ENCODE peak calls at places on chromosomes 11 and 22, in six cellular contexts. One of them, this sample, is unnamed.

GRCh38 chr11:2074266-2074825 is 64.8 kb downstream of the IGF2 start:
- DNase-seq in neuronal stem cell: no peak
- DNase-seq in mesenchymal stem cell: no peak
- DNase-seq in IMR-90: no peak
- DNase-seq in mesendoderm: peak; percentile 62
- DNase-seq in H1: peak; percentile 75
- DNase-seq in this sample: peak; percentile 61

GRCh38 chr11:85809191-85809590 is 1.8 kb downstream of the SYTL2 start:
- DNase-seq in neuronal stem cell: no peak
- DNase-seq in mesenchymal stem cell: no peak
- DNase-seq in IMR-90: no peak
- DNase-seq in mesendoderm: no peak
- DNase-seq in H1: no peak
- DNase-seq in this sample: no peak

GRCh38 chr22:16915711-16916110 is 90.5 kb upstream of the XKR3 start:
- DNase-seq in neuronal stem cell: no peak
- DNase-seq in mesenchymal stem cell: no peak
- DNase-seq in IMR-90: no peak
- DNase-seq in mesendoderm: no peak
- DNase-seq in H1: no peak
- DNase-seq in this sample: no peak

GRCh38 chr11:6992457-6993431 is 27.4 kb downstream of the ZNF214 start:
- DNase-seq in neuronal stem cell: no peak
- DNase-seq in mesenchymal stem cell: peak; percentile 76
- DNase-seq in IMR-90: peak; percentile 99
- DNase-seq in mesendoderm: no peak
- DNase-seq in H1: no peak
- DNase-seq in this sample: no peak

GRCh38 chr22:49310354-49310753 is 517.3 kb downstream of the BRD1 start:
- DNase-seq in neuronal stem cell: no peak
- DNase-seq in mesenchymal stem cell: no peak
- DNase-seq in IMR-90: no peak
- DNase-seq in mesendoderm: no peak
- DNase-seq in H1: peak; percentile 34
- DNase-seq in this sample: peak; percentile 12

GRCh38 chr11:117676501-117676900 is 120.5 kb downstream of the DSCAML1 start:
- DNase-seq in neuronal stem cell: no peak
- DNase-seq in mesenchymal stem cell: no peak
- DNase-seq in IMR-90: no peak
- DNase-seq in mesendoderm: no peak
- DNase-seq in H1: no peak
- DNase-seq in this sample: no peak

GRCh38 chr11:94536386-94536785 is 7.3 kb upstream of the FUT4 start:
- DNase-seq in neuronal stem cell: no peak
- DNase-seq in mesenchymal stem cell: no peak
- DNase-seq in IMR-90: no peak
- DNase-seq in mesendoderm: no peak
- DNase-seq in H1: no peak
- DNase-seq in this sample: no peak

GRCh38 chr22:43002198-43002577 is 12.8 kb downstream of the PACSIN2 start:
- DNase-seq in neuronal stem cell: no peak
- DNase-seq in mesenchymal stem cell: peak; percentile 80
- DNase-seq in IMR-90: peak; percentile 91
- DNase-seq in mesendoderm: peak; percentile 74
- DNase-seq in H1: no peak
- DNase-seq in this sample: no peak

GRCh38 chr22:24944224-24944937 is 2.1 kb downstream of the LHFPL7 start:
- DNase-seq in neuronal stem cell: no peak
- DNase-seq in mesenchymal stem cell: no peak
- DNase-seq in IMR-90: no peak
- DNase-seq in mesendoderm: no peak
- DNase-seq in H1: no peak
- DNase-seq in this sample: no peak

GRCh38 chr22:29780781-29781676 is 13.9 kb downstream of the UQCR10 start:
- DNase-seq in neuronal stem cell: no peak
- DNase-seq in mesenchymal stem cell: peak; percentile 58
- DNase-seq in IMR-90: peak; percentile 85
- DNase-seq in mesendoderm: peak; percentile 50
- DNase-seq in H1: no peak
- DNase-seq in this sample: no peak

GRCh38 chr11:61331636-61332035 is 1.3 kb downstream of the DDB1 start:
- DNase-seq in neuronal stem cell: no peak
- DNase-seq in mesenchymal stem cell: no peak
- DNase-seq in IMR-90: no peak
- DNase-seq in mesendoderm: no peak
- DNase-seq in H1: no peak
- DNase-seq in this sample: no peak

GRCh38 chr11:26551186-26551801 is 20.8 kb downstream of the MUC15 start:
- DNase-seq in neuronal stem cell: no peak
- DNase-seq in mesenchymal stem cell: peak; percentile 20
- DNase-seq in IMR-90: peak; percentile 6
- DNase-seq in mesendoderm: peak; percentile 16
- DNase-seq in H1: no peak
- DNase-seq in this sample: no peak

GRCh38 chr22:28810839-28811491 is 10.6 kb upstream of the XBP1 start:
- DNase-seq in neuronal stem cell: no peak
- DNase-seq in mesenchymal stem cell: no peak
- DNase-seq in IMR-90: no peak
- DNase-seq in mesendoderm: no peak
- DNase-seq in H1: no peak
- DNase-seq in this sample: no peak

GRCh38 chr22:24952837-24953293 is 349 bp downstream of the KIAA1671 start:
- DNase-seq in neuronal stem cell: peak; percentile 65
- DNase-seq in mesenchymal stem cell: peak; percentile 86
- DNase-seq in IMR-90: peak; percentile 7
- DNase-seq in mesendoderm: peak; percentile 93
- DNase-seq in H1: peak; percentile 79
- DNase-seq in this sample: peak; percentile 81

GRCh38 chr11:112364962-112365481 is 104.4 kb upstream of the PLET1 start:
- DNase-seq in neuronal stem cell: no peak
- DNase-seq in mesenchymal stem cell: peak; percentile 99
- DNase-seq in IMR-90: peak; percentile 99
- DNase-seq in mesendoderm: no peak
- DNase-seq in H1: no peak
- DNase-seq in this sample: no peak

GRCh38 chr11:69211540-69212120 is 55.9 kb downstream of the SMIM38 start:
- DNase-seq in neuronal stem cell: no peak
- DNase-seq in mesenchymal stem cell: no peak
- DNase-seq in IMR-90: no peak
- DNase-seq in mesendoderm: no peak
- DNase-seq in H1: no peak
- DNase-seq in this sample: no peak

GRCh38 chr11:32290783-32291182 is 144.6 kb downstream of the WT1 start:
- DNase-seq in neuronal stem cell: no peak
- DNase-seq in mesenchymal stem cell: no peak
- DNase-seq in IMR-90: no peak
- DNase-seq in mesendoderm: peak; percentile 25
- DNase-seq in H1: no peak
- DNase-seq in this sample: no peak

GRCh38 chr11:2233693-2234455 is 36.5 kb downstream of the ASCL2 start:
- DNase-seq in neuronal stem cell: no peak
- DNase-seq in mesenchymal stem cell: no peak
- DNase-seq in IMR-90: no peak
- DNase-seq in mesendoderm: no peak
- DNase-seq in H1: no peak
- DNase-seq in this sample: no peak

GRCh38 chr22:29443861-29444431 is 5.6 kb downstream of the RFPL1 start:
- DNase-seq in neuronal stem cell: no peak
- DNase-seq in mesenchymal stem cell: no peak
- DNase-seq in IMR-90: no peak
- DNase-seq in mesendoderm: no peak
- DNase-seq in H1: no peak
- DNase-seq in this sample: no peak

GRCh38 chr11:19714387-19715363 is 2.0 kb downstream of the NAV2 start:
- DNase-seq in neuronal stem cell: no peak
- DNase-seq in mesenchymal stem cell: peak; percentile 21
- DNase-seq in IMR-90: peak; percentile 85
- DNase-seq in mesendoderm: peak; percentile 50
- DNase-seq in H1: peak; percentile 68
- DNase-seq in this sample: peak; percentile 66

GRCh38 chr11:110691961-110692360 is 20.3 kb downstream of the ARHGAP20 start:
- DNase-seq in neuronal stem cell: no peak
- DNase-seq in mesenchymal stem cell: no peak
- DNase-seq in IMR-90: no peak
- DNase-seq in mesendoderm: no peak
- DNase-seq in H1: no peak
- DNase-seq in this sample: no peak

GRCh38 chr11:34426766-34427170 is 12.0 kb upstream of the CAT start:
- DNase-seq in neuronal stem cell: no peak
- DNase-seq in mesenchymal stem cell: no peak
- DNase-seq in IMR-90: peak; percentile 71
- DNase-seq in mesendoderm: no peak
- DNase-seq in H1: no peak
- DNase-seq in this sample: no peak

GRCh38 chr11:100789500-100789899 is 102.4 kb downstream of the ARHGAP42 start:
- DNase-seq in neuronal stem cell: no peak
- DNase-seq in mesenchymal stem cell: no peak
- DNase-seq in IMR-90: peak; percentile 11
- DNase-seq in mesendoderm: peak; percentile 29
- DNase-seq in H1: no peak
- DNase-seq in this sample: no peak

GRCh38 chr11:96112192-96113099 is 188.5 kb upstream of the MTMR2 start:
- DNase-seq in neuronal stem cell: no peak
- DNase-seq in mesenchymal stem cell: peak; percentile 49
- DNase-seq in IMR-90: peak; percentile 54
- DNase-seq in mesendoderm: no peak
- DNase-seq in H1: no peak
- DNase-seq in this sample: no peak

GRCh38 chr22:40258463-40259046 is 80.8 kb downstream of the TNRC6B start:
- DNase-seq in neuronal stem cell: no peak
- DNase-seq in mesenchymal stem cell: peak; percentile 50
- DNase-seq in IMR-90: peak; percentile 40
- DNase-seq in mesendoderm: no peak
- DNase-seq in H1: no peak
- DNase-seq in this sample: no peak

GRCh38 chr11:4464216-4465159 is 15.4 kb downstream of the OR52K2 start:
- DNase-seq in neuronal stem cell: no peak
- DNase-seq in mesenchymal stem cell: peak; percentile 0
- DNase-seq in IMR-90: peak; percentile 7
- DNase-seq in mesendoderm: peak; percentile 14
- DNase-seq in H1: no peak
- DNase-seq in this sample: peak; percentile 85

GRCh38 chr22:27238935-27239510 is 562.5 kb downstream of the MN1 start:
- DNase-seq in neuronal stem cell: no peak
- DNase-seq in mesenchymal stem cell: peak; percentile 94
- DNase-seq in IMR-90: peak; percentile 97
- DNase-seq in mesendoderm: peak; percentile 38
- DNase-seq in H1: no peak
- DNase-seq in this sample: no peak

DNA sequence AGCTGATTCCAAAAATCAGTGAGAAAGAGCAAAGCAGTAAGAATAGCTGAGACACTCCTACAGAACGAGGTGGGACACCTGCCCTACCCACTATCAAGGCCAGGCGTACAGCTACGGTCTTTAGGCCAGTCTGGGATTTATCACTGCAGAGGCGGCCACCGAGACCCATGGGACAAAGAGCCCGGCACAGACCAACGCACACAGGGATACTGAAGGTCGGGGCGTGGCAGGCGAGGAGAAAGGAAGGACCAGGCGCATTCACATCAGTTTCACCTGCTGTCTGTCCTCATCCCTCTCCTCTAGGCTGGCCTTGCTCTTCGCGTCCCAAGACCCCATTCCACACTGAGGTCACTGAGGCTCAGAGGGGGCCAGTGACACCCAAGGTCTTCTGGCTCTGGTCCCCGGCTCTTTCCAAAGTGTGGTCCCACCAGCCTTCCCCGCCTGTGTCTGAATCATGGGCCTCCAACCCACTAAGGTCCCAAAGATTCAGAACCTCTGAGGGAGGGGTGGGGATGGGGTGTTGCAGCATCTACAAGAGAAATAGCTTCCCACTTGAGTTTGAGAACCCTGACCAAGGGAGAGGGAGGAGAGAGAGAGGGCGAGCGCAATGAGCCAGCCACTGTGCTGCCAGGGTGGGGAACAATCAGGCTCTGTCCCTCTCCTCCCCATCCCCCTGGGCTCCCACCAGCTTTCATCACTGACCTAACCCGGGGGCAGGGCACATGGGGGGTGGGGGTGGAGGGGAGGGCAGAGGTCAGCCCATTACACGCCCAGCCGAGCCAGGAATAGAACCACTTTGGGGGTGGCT is 7.2 kb upstream of the PICK1 start:
- DNase-seq in neuronal stem cell: no peak
- DNase-seq in mesenchymal stem cell: no peak
- DNase-seq in IMR-90: no peak
- DNase-seq in mesendoderm: no peak
- DNase-seq in H1: no peak
- DNase-seq in this sample: no peak
- H4K8ac ChIP-seq in neuronal stem cell: no peak overlapping the region
- H4K8ac ChIP-seq in mesenchymal stem cell: no peak overlapping the region
- H4K8ac ChIP-seq in IMR-90: no peak overlapping the region
- H4K8ac ChIP-seq in mesendoderm: no peak overlapping the region
- H4K8ac ChIP-seq in H1: no peak overlapping the region
- H4K8ac ChIP-seq in this sample: no peak overlapping the region

GRCh38 chr22:50705219-50705691 is 32.6 kb downstream of the SHANK3 start:
- DNase-seq in neuronal stem cell: peak; percentile 93
- DNase-seq in mesenchymal stem cell: peak; percentile 85
- DNase-seq in IMR-90: peak; percentile 70
- DNase-seq in mesendoderm: peak; percentile 95
- DNase-seq in H1: peak; percentile 87
- DNase-seq in this sample: peak; percentile 91

GRCh38 chr22:50704510-50705218 is 32.0 kb downstream of the SHANK3 start:
- DNase-seq in neuronal stem cell: no peak
- DNase-seq in mesenchymal stem cell: no peak
- DNase-seq in IMR-90: no peak
- DNase-seq in mesendoderm: no peak
- DNase-seq in H1: no peak
- DNase-seq in this sample: no peak

GRCh38 chr22:50703726-50704509 is 31.3 kb downstream of the SHANK3 start:
- DNase-seq in neuronal stem cell: no peak
- DNase-seq in mesenchymal stem cell: no peak
- DNase-seq in IMR-90: no peak
- DNase-seq in mesendoderm: no peak
- DNase-seq in H1: no peak
- DNase-seq in this sample: no peak

GRCh38 chr22:50706481-50707125 is 31.4 kb upstream of the ACR start:
- DNase-seq in neuronal stem cell: no peak
- DNase-seq in mesenchymal stem cell: no peak
- DNase-seq in IMR-90: no peak
- DNase-seq in mesendoderm: no peak
- DNase-seq in H1: no peak
- DNase-seq in this sample: no peak

GRCh38 chr22:50705851-50706351 is 32.1 kb upstream of the ACR start:
- DNase-seq in neuronal stem cell: no peak
- DNase-seq in mesenchymal stem cell: no peak
- DNase-seq in IMR-90: no peak
- DNase-seq in mesendoderm: no peak
- DNase-seq in H1: no peak
- DNase-seq in this sample: no peak
- H4K8ac ChIP-seq in neuronal stem cell: peak overlapping the region; percentile 52
- H4K8ac ChIP-seq in mesenchymal stem cell: no peak overlapping the region
- H4K8ac ChIP-seq in IMR-90: no peak overlapping the region
- H4K8ac ChIP-seq in mesendoderm: no peak overlapping the region
- H4K8ac ChIP-seq in H1: no peak overlapping the region
- H4K8ac ChIP-seq in this sample: no peak overlapping the region

GRCh38 chr22:41444360-41445170 is 2.0 kb downstream of the TOB2 start:
- DNase-seq in neuronal stem cell: peak; percentile 98
- DNase-seq in mesenchymal stem cell: peak; percentile 99
- DNase-seq in IMR-90: peak; percentile 98
- DNase-seq in mesendoderm: peak; percentile 100
- DNase-seq in H1: peak; percentile 97
- DNase-seq in this sample: peak; percentile 99
- H4K8ac ChIP-seq in neuronal stem cell: no peak overlapping the region
- H4K8ac ChIP-seq in mesenchymal stem cell: peak overlapping the region; percentile 29
- H4K8ac ChIP-seq in IMR-90: peak overlapping the region; percentile 89
- H4K8ac ChIP-seq in mesendoderm: no peak overlapping the region
- H4K8ac ChIP-seq in H1: peak overlapping the region; percentile 17
- H4K8ac ChIP-seq in this sample: no peak overlapping the region

GRCh38 chr11:13776134-13776815 is 107.8 kb downstream of the FAR1 start:
- DNase-seq in neuronal stem cell: no peak
- DNase-seq in mesenchymal stem cell: no peak
- DNase-seq in IMR-90: no peak
- DNase-seq in mesendoderm: peak; percentile 84
- DNase-seq in H1: no peak
- DNase-seq in this sample: peak; percentile 41
- H4K8ac ChIP-seq in neuronal stem cell: no peak overlapping the region
- H4K8ac ChIP-seq in mesenchymal stem cell: no peak overlapping the region
- H4K8ac ChIP-seq in IMR-90: no peak overlapping the region
- H4K8ac ChIP-seq in mesendoderm: no peak overlapping the region
- H4K8ac ChIP-seq in H1: no peak overlapping the region
- H4K8ac ChIP-seq in this sample: no peak overlapping the region